ENCODE peak calls at places on chromosomes 3 and 15, in seven cellular contexts. One of them, this sample, is unnamed.

GRCh38 chr3:175386630-175387029 is 527.5 kb downstream of the NAALADL2 start:
- DNase-seq in GF-D8: no peak
- DNase-seq in iPS-NIHi11: no peak
- DNase-seq in stimulated activated CD4-positive, alpha-beta T cell treated with anti-CD3 and anti-CD28 coated beads, Interleukin-2, amount 100 ng/mL, for 48 hours: no peak
- DNase-seq in GM12892: no peak
- DNase-seq in NCI-H2029 treated with DMSO at 0.1 percent for 48 hours: no peak
- DNase-seq in T-cell: no peak
- DNase-seq in this sample: no peak

GRCh38 chr15:44010114-44010513 is 183.3 kb downstream of the WDR76 start:
- DNase-seq in T-cell: no peak
- DNase-seq in GF-D8: no peak
- DNase-seq in stimulated activated CD4-positive, alpha-beta T cell treated with anti-CD3 and anti-CD28 coated beads, Interleukin-2, amount 100 ng/mL, for 48 hours: no peak
- DNase-seq in NCI-H2029 treated with DMSO at 0.1 percent for 48 hours: no peak
- DNase-seq in GM12892: no peak
- DNase-seq in iPS-NIHi11: no peak
- DNase-seq in this sample: no peak

GRCh38 chr3:17742092-17742836 is at the start of gene TBC1D5:
- DNase-seq in GM12892: peak; percentile 85
- DNase-seq in NCI-H2029 treated with DMSO at 0.1 percent for 48 hours: peak; percentile 96
- DNase-seq in T-cell: peak; percentile 87
- DNase-seq in stimulated activated CD4-positive, alpha-beta T cell treated with anti-CD3 and anti-CD28 coated beads, Interleukin-2, amount 100 ng/mL, for 48 hours: peak; percentile 86
- DNase-seq in GF-D8: peak; percentile 94
- DNase-seq in iPS-NIHi11: peak; percentile 96
- DNase-seq in this sample: peak; percentile 92

GRCh38 chr3:167406876-167407492 is 26.9 kb upstream of the ZBBX start:
- DNase-seq in T-cell: no peak
- DNase-seq in stimulated activated CD4-positive, alpha-beta T cell treated with anti-CD3 and anti-CD28 coated beads, Interleukin-2, amount 100 ng/mL, for 48 hours: no peak
- DNase-seq in GM12892: no peak
- DNase-seq in iPS-NIHi11: peak; percentile 69
- DNase-seq in NCI-H2029 treated with DMSO at 0.1 percent for 48 hours: peak; percentile 8
- DNase-seq in GF-D8: peak; percentile 2
- DNase-seq in this sample: no peak

GRCh38 chr3:57131210-57131588 is 34.0 kb downstream of the IL17RD start:
- DNase-seq in GM12892: no peak
- DNase-seq in NCI-H2029 treated with DMSO at 0.1 percent for 48 hours: no peak
- DNase-seq in GF-D8: no peak
- DNase-seq in iPS-NIHi11: no peak
- DNase-seq in T-cell: no peak
- DNase-seq in stimulated activated CD4-positive, alpha-beta T cell treated with anti-CD3 and anti-CD28 coated beads, Interleukin-2, amount 100 ng/mL, for 48 hours: no peak
- DNase-seq in this sample: no peak

GRCh38 chr15:70246623-70247200 is 149.0 kb upstream of the TLE3 start:
- DNase-seq in T-cell: no peak
- DNase-seq in iPS-NIHi11: no peak
- DNase-seq in stimulated activated CD4-positive, alpha-beta T cell treated with anti-CD3 and anti-CD28 coated beads, Interleukin-2, amount 100 ng/mL, for 48 hours: no peak
- DNase-seq in NCI-H2029 treated with DMSO at 0.1 percent for 48 hours: no peak
- DNase-seq in GF-D8: no peak
- DNase-seq in GM12892: no peak
- DNase-seq in this sample: no peak

GRCh38 chr3:159080236-159080635 is 278.4 kb downstream of the MFSD1 start:
- DNase-seq in T-cell: no peak
- DNase-seq in NCI-H2029 treated with DMSO at 0.1 percent for 48 hours: no peak
- DNase-seq in stimulated activated CD4-positive, alpha-beta T cell treated with anti-CD3 and anti-CD28 coated beads, Interleukin-2, amount 100 ng/mL, for 48 hours: no peak
- DNase-seq in GF-D8: no peak
- DNase-seq in GM12892: no peak
- DNase-seq in iPS-NIHi11: no peak
- DNase-seq in this sample: no peak

GRCh38 chr15:57025264-57025939 is 107.0 kb downstream of the TCF12 start:
- DNase-seq in GM12892: no peak
- DNase-seq in stimulated activated CD4-positive, alpha-beta T cell treated with anti-CD3 and anti-CD28 coated beads, Interleukin-2, amount 100 ng/mL, for 48 hours: no peak
- DNase-seq in GF-D8: no peak
- DNase-seq in NCI-H2029 treated with DMSO at 0.1 percent for 48 hours: peak; percentile 43
- DNase-seq in T-cell: no peak
- DNase-seq in iPS-NIHi11: no peak
- DNase-seq in this sample: no peak

GRCh38 chr15:98779463-98780071 is 131.2 kb downstream of the IGF1R start:
- DNase-seq in GF-D8: peak; percentile 75
- DNase-seq in GM12892: peak; percentile 31
- DNase-seq in NCI-H2029 treated with DMSO at 0.1 percent for 48 hours: peak; percentile 38
- DNase-seq in T-cell: peak; percentile 51
- DNase-seq in stimulated activated CD4-positive, alpha-beta T cell treated with anti-CD3 and anti-CD28 coated beads, Interleukin-2, amount 100 ng/mL, for 48 hours: peak; percentile 77
- DNase-seq in iPS-NIHi11: peak; percentile 78
- DNase-seq in this sample: no peak

GRCh38 chr15:84928843-84929168 is 44.3 kb downstream of the SLC28A1 start:
- DNase-seq in T-cell: no peak
- DNase-seq in NCI-H2029 treated with DMSO at 0.1 percent for 48 hours: no peak
- DNase-seq in stimulated activated CD4-positive, alpha-beta T cell treated with anti-CD3 and anti-CD28 coated beads, Interleukin-2, amount 100 ng/mL, for 48 hours: no peak
- DNase-seq in GM12892: no peak
- DNase-seq in iPS-NIHi11: no peak
- DNase-seq in GF-D8: no peak
- DNase-seq in this sample: no peak

GRCh38 chr15:65212097-65212496 is 824 bp upstream of the CILP start:
- DNase-seq in iPS-NIHi11: peak; percentile 86
- DNase-seq in GM12892: peak; percentile 31
- DNase-seq in stimulated activated CD4-positive, alpha-beta T cell treated with anti-CD3 and anti-CD28 coated beads, Interleukin-2, amount 100 ng/mL, for 48 hours: peak; percentile 33
- DNase-seq in GF-D8: no peak
- DNase-seq in NCI-H2029 treated with DMSO at 0.1 percent for 48 hours: no peak
- DNase-seq in T-cell: peak; percentile 5
- DNase-seq in this sample: no peak

GRCh38 chr3:173398111-173398479 is 551 bp downstream of the NLGN1 start:
- DNase-seq in GF-D8: no peak
- DNase-seq in T-cell: no peak
- DNase-seq in GM12892: no peak
- DNase-seq in stimulated activated CD4-positive, alpha-beta T cell treated with anti-CD3 and anti-CD28 coated beads, Interleukin-2, amount 100 ng/mL, for 48 hours: no peak
- DNase-seq in NCI-H2029 treated with DMSO at 0.1 percent for 48 hours: no peak
- DNase-seq in iPS-NIHi11: no peak
- DNase-seq in this sample: no peak

GRCh38 chr3:67384790-67385397 is 269.5 kb downstream of the SUCLG2 start:
- DNase-seq in T-cell: peak; percentile 5
- DNase-seq in NCI-H2029 treated with DMSO at 0.1 percent for 48 hours: no peak
- DNase-seq in GF-D8: no peak
- DNase-seq in stimulated activated CD4-positive, alpha-beta T cell treated with anti-CD3 and anti-CD28 coated beads, Interleukin-2, amount 100 ng/mL, for 48 hours: peak; percentile 35
- DNase-seq in iPS-NIHi11: peak; percentile 71
- DNase-seq in GM12892: no peak
- DNase-seq in this sample: no peak

GRCh38 chr15:101651753-101652097 is 456 bp downstream of the TM2D3 start:
- DNase-seq in NCI-H2029 treated with DMSO at 0.1 percent for 48 hours: no peak
- DNase-seq in iPS-NIHi11: no peak
- DNase-seq in stimulated activated CD4-positive, alpha-beta T cell treated with anti-CD3 and anti-CD28 coated beads, Interleukin-2, amount 100 ng/mL, for 48 hours: no peak
- DNase-seq in T-cell: no peak
- DNase-seq in GM12892: no peak
- DNase-seq in GF-D8: no peak
- DNase-seq in this sample: no peak

GRCh38 chr3:183244219-183244618 is 8.8 kb upstream of the B3GNT5 start:
- DNase-seq in GF-D8: peak; percentile 75
- DNase-seq in iPS-NIHi11: no peak
- DNase-seq in GM12892: no peak
- DNase-seq in stimulated activated CD4-positive, alpha-beta T cell treated with anti-CD3 and anti-CD28 coated beads, Interleukin-2, amount 100 ng/mL, for 48 hours: no peak
- DNase-seq in T-cell: no peak
- DNase-seq in NCI-H2029 treated with DMSO at 0.1 percent for 48 hours: no peak
- DNase-seq in this sample: no peak

GRCh38 chr3:182508896-182509295 is 284.4 kb upstream of the ATP11B start:
- DNase-seq in stimulated activated CD4-positive, alpha-beta T cell treated with anti-CD3 and anti-CD28 coated beads, Interleukin-2, amount 100 ng/mL, for 48 hours: no peak
- DNase-seq in NCI-H2029 treated with DMSO at 0.1 percent for 48 hours: no peak
- DNase-seq in T-cell: no peak
- DNase-seq in GM12892: no peak
- DNase-seq in GF-D8: no peak
- DNase-seq in iPS-NIHi11: no peak
- DNase-seq in this sample: no peak

This sample was measured in NCI-H1048.